ENCODE peak calls at places on chromosomes 2 and 18, in seven cellular contexts. C, R, H, Q, F, K and A are unnamed samples.

GRCh38 chr18:34787931-34788532 is 77.9 kb downstream of the DTNA start:
- DNase-seq in R (peak), K (no peak), Q (peak), H (peak), C (peak), F (peak), A (peak)

GRCh38 chr18:46482831-46483230 is 174.2 kb downstream of the LOXHD1 start:
- DNase-seq in Q (no peak), K (no peak), C (no peak), F (no peak), R (no peak), H (no peak), A (no peak)

GRCh38 chr2:3296182-3296972 is 81.2 kb downstream of the EIPR1 start:
- DNase-seq in Q (no peak), F (no peak), C (no peak), K (no peak), H (no peak), R (no peak), A (no peak)

GRCh38 chr2:27583390-27583915 is 611 bp downstream of the ZNF512 start:
- DNase-seq in Q (no peak), F (peak), H (peak), C (no peak), R (no peak), K (no peak), A (no peak)

GRCh38 chr2:151544449-151544848 is 134.7 kb downstream of the RIF1 start:
- DNase-seq in H (no peak), K (no peak), R (no peak), C (no peak), F (no peak), Q (no peak), A (no peak)

GRCh38 chr2:3102915-3103569 is 274.6 kb downstream of the EIPR1 start:
- DNase-seq in R (no peak), K (no peak), H (no peak), Q (no peak), F (no peak), C (no peak), A (no peak)

GRCh38 chr2:224650815-224651439 is 65.2 kb downstream of the CCDC195 start:
- DNase-seq in R (peak), H (peak), K (no peak), C (peak), F (peak), Q (no peak), A (peak)

GRCh38 chr2:98514879-98515570 is 70.4 kb downstream of the INPP4A start:
- DNase-seq in K (no peak), Q (no peak), C (no peak), H (peak), R (peak), F (peak), A (no peak)

GRCh38 chr2:174223359-174223758 is 25.0 kb downstream of the OLA1 start:
- DNase-seq in Q (no peak), F (no peak), K (no peak), C (no peak), H (no peak), R (no peak), A (no peak)

GRCh38 chr18:34801769-34802168 is 91.7 kb downstream of the DTNA start:
- DNase-seq in K (no peak), Q (no peak), C (no peak), F (peak), H (no peak), R (no peak), A (no peak)

GRCh38 chr2:60516383-60516811 is 37.1 kb downstream of the BCL11A start:
- DNase-seq in R (peak), Q (no peak), K (peak), C (no peak), H (no peak), F (peak), A (no peak)

GRCh38 chr2:150997066-150997465 is 264.6 kb downstream of the RBM43 start:
- DNase-seq in F (no peak), C (no peak), Q (no peak), R (no peak), H (no peak), K (no peak), A (peak)

GRCh38 chr2:16012626-16013501 is 72.5 kb downstream of the MYCN start:
- DNase-seq in C (no peak), H (no peak), F (no peak), Q (no peak), K (peak), R (no peak), A (no peak)

GRCh38 chr2:126994340-126994777 is 95.7 kb downstream of the TEX51 start:
- DNase-seq in Q (no peak), R (no peak), K (no peak), H (peak), C (no peak), F (no peak), A (no peak)

GRCh38 chr18:39600894-39601293 is 2035.3 kb upstream of the CELF4 start:
- DNase-seq in K (no peak), C (no peak), Q (no peak), H (no peak), F (no peak), R (no peak), A (no peak)

GRCh38 chr2:42100696-42101585 is 53.1 kb downstream of the PKDCC start:
- DNase-seq in R (no peak), Q (no peak), K (peak), F (peak), H (no peak), C (no peak), A (no peak)

GRCh38 chr2:20615046-20615465 is 35.8 kb downstream of the HS1BP3 start:
- DNase-seq in K (no peak), F (no peak), R (no peak), C (no peak), H (no peak), Q (no peak), A (no peak)

GRCh38 chr2:234625626-234626253 is 128.9 kb upstream of the ARL4C start:
- DNase-seq in Q (no peak), R (no peak), H (peak), F (no peak), K (no peak), C (no peak), A (no peak)

GRCh38 chr2:178361588-178361987 is 89.4 kb downstream of the PRKRA start:
- DNase-seq in H (no peak), Q (no peak), R (no peak), C (no peak), K (no peak), F (no peak), A (no peak)

GRCh38 chr2:73172963-73173362 is 29.4 kb upstream of the NOTO start:
- DNase-seq in H (no peak), R (no peak), Q (no peak), F (peak), C (no peak), K (no peak), A (no peak)

GRCh38 chr2:30267576-30267975 is 36.2 kb downstream of the LBH start:
- DNase-seq in H (no peak), F (no peak), Q (no peak), C (no peak), R (no peak), K (no peak), A (no peak)

DNA sequence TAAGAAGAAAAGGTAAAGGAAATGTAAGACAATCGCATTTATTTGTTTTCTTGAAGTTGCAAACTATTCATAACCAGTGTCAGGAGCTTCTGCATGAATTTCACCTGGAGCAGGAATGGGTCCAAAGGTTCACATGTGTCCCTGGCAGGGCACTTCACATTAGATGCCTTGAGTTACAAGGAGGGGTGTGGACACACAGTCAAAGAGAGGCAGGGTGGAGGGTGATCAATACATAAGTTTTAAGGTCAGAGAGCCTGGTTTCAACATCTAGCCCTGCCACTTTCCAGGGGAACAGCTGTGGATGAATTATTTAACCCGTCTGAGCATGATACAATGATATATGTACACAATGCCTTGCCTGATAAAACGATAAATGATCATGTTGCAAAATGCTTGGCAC is 321.4 kb downstream of the CYP26B1 start:
- DNase-seq in C (no peak), R (no peak), F (no peak), K (no peak), H (no peak), Q (no peak), A (no peak)
- TF ChIP-seq RFX5 in C (no peak), R (no peak), F (no peak), K (no peak), H (no peak), Q (no peak), A (no peak)

GRCh38 chr2:88122141-88122884 is 5.5 kb downstream of the FABP1 start:
- DNase-seq in C (no peak), K (no peak), R (no peak), F (no peak), Q (no peak), H (no peak), A (no peak)
- TF ChIP-seq RFX5 in C (no peak), K (no peak), R (no peak), F (no peak), Q (no peak), H (no peak), A (no peak)

GRCh38 chr2:122447237-122447636 is 691.8 kb downstream of the TSN start:
- DNase-seq in K (no peak), R (no peak), H (no peak), Q (no peak), F (no peak), C (no peak), A (no peak)

GRCh38 chr2:122446761-122447160 is 691.3 kb downstream of the TSN start:
- DNase-seq in K (no peak), Q (no peak), H (no peak), R (no peak), C (no peak), F (no peak), A (no peak)

GRCh38 chr2:122451697-122452096 is 696.2 kb downstream of the TSN start:
- DNase-seq in K (no peak), C (no peak), Q (no peak), H (no peak), F (no peak), R (no peak), A (no peak)

GRCh38 chr2:122451040-122451439 is 695.6 kb downstream of the TSN start:
- DNase-seq in R (peak), C (peak), Q (no peak), H (no peak), F (peak), K (no peak), A (peak)
- TF ChIP-seq RFX5 in R (no peak), C (no peak), Q (no peak), H (no peak), F (no peak), K (no peak), A (no peak)

GRCh38 chr2:113274427-113274826 is 4.3 kb downstream of the PAX8 start:
- DNase-seq in F (no peak), K (no peak), C (no peak), R (no peak), H (no peak), Q (no peak), A (no peak)
- TF ChIP-seq RFX5 in F (no peak), K (no peak), C (no peak), R (no peak), H (no peak), Q (no peak), A (no peak)

GRCh38 chr2:119104414-119104813 is 54.1 kb downstream of the C1QL2 start:
- DNase-seq in C (no peak), F (no peak), R (no peak), H (no peak), Q (no peak), K (no peak), A (no peak)
- TF ChIP-seq RFX5 in C (no peak), F (no peak), R (no peak), H (no peak), Q (no peak), K (no peak), A (no peak)

GRCh38 chr2:204544961-204545860 is at the start of gene PARD3B:
- DNase-seq in F (peak), R (peak), K (peak), H (peak), Q (no peak), C (peak), A (peak)

GRCh38 chr2:204542967-204543608 is 2.2 kb upstream of the PARD3B start:
- DNase-seq in F (no peak), Q (no peak), K (no peak), H (no peak), C (no peak), R (no peak), A (no peak)

GRCh38 chr2:204550738-204551137 is 5.5 kb downstream of the PARD3B start:
- DNase-seq in F (peak), Q (no peak), C (no peak), H (no peak), K (no peak), R (no peak), A (no peak)

GRCh38 chr2:204541637-204542036 is 3.6 kb upstream of the PARD3B start:
- DNase-seq in Q (no peak), R (no peak), F (no peak), C (no peak), H (no peak), K (no peak), A (no peak)

GRCh38 chr2:204545861-204546773 is 842 bp downstream of the PARD3B start:
- DNase-seq in F (no peak), K (no peak), Q (no peak), C (no peak), R (no peak), H (no peak), A (no peak)
- TF ChIP-seq RFX5 in F (no peak), K (no peak), Q (no peak), C (no peak), R (no peak), H (no peak), A (no peak)

GRCh38 chr2:26346454-26347053 is at the start of gene ADGRF3:
- DNase-seq in K (peak), R (peak), C (peak), H (no peak), F (peak), Q (peak), A (peak)
- TF ChIP-seq RFX5 in K (no peak), R (no peak), C (no peak), H (no peak), F (no peak), Q (no peak), A (no peak)

GRCh38 chr2:140442319-140442718 is 1662.1 kb upstream of the NXPH2 start:
- DNase-seq in R (no peak), C (no peak), Q (no peak), F (peak), H (no peak), K (no peak), A (peak)
- TF ChIP-seq RFX5 in R (no peak), C (no peak), Q (no peak), F (no peak), H (no peak), K (no peak), A (no peak)